ENCODE peak calls at places on chromosomes 13 and 19, in eight cellular contexts. One of them, this sample, is unnamed. For H3K36me3, the result is how much of the 10 kb centered on the place peaks cover.

GRCh38 chr13:60135344-60135743 is 28.4 kb downstream of the DIAPH3 start:
- DNase-seq in HCT116: no peak
- DNase-seq in astrocyte: no peak
- DNase-seq in GM23248: no peak
- DNase-seq in Karpas-422: no peak
- DNase-seq in hepatocyte: no peak
- DNase-seq in PC-3: no peak
- DNase-seq in GM12878: no peak
- DNase-seq in this sample: peak

GRCh38 chr19:13149628-13150186 is 468 bp downstream of the STX10 start:
- DNase-seq in HCT116: no peak
- DNase-seq in astrocyte: peak
- DNase-seq in GM23248: peak
- DNase-seq in Karpas-422: peak
- DNase-seq in hepatocyte: peak
- DNase-seq in PC-3: peak
- DNase-seq in GM12878: no peak
- DNase-seq in this sample: peak

GRCh38 chr19:17677002-17677401 is 11.2 kb downstream of the UNC13A start:
- DNase-seq in HCT116: peak
- DNase-seq in astrocyte: no peak
- DNase-seq in GM23248: no peak
- DNase-seq in Karpas-422: peak
- DNase-seq in hepatocyte: no peak
- DNase-seq in PC-3: peak
- DNase-seq in GM12878: no peak
- DNase-seq in this sample: no peak

GRCh38 chr13:51920786-51921185 is 59.0 kb downstream of the CCDC70 start:
- DNase-seq in HCT116: no peak
- DNase-seq in astrocyte: no peak
- DNase-seq in GM23248: no peak
- DNase-seq in Karpas-422: no peak
- DNase-seq in hepatocyte: no peak
- DNase-seq in PC-3: no peak
- DNase-seq in GM12878: no peak
- DNase-seq in this sample: no peak

GRCh38 chr13:103273825-103274224 is 207.6 kb upstream of the SLC10A2 start:
- DNase-seq in HCT116: no peak
- DNase-seq in astrocyte: peak
- DNase-seq in GM23248: no peak
- DNase-seq in Karpas-422: no peak
- DNase-seq in hepatocyte: no peak
- DNase-seq in PC-3: no peak
- DNase-seq in GM12878: no peak
- DNase-seq in this sample: no peak

GRCh38 chr13:75326173-75327131 is 155.5 kb downstream of the TBC1D4 start:
- DNase-seq in HCT116: no peak
- DNase-seq in astrocyte: peak
- DNase-seq in GM23248: peak
- DNase-seq in Karpas-422: no peak
- DNase-seq in hepatocyte: peak
- DNase-seq in PC-3: no peak
- DNase-seq in GM12878: no peak
- DNase-seq in this sample: peak

GRCh38 chr13:104757712-104758111 is 1691.5 kb upstream of the SLC10A2 start:
- DNase-seq in HCT116: no peak
- DNase-seq in astrocyte: peak
- DNase-seq in GM23248: no peak
- DNase-seq in Karpas-422: no peak
- DNase-seq in hepatocyte: no peak
- DNase-seq in PC-3: peak
- DNase-seq in GM12878: no peak
- DNase-seq in this sample: peak

GRCh38 chr19:32227561-32228165 is 117.7 kb upstream of the ZNF507 start:
- DNase-seq in HCT116: no peak
- DNase-seq in astrocyte: no peak
- DNase-seq in GM23248: no peak
- DNase-seq in Karpas-422: no peak
- DNase-seq in hepatocyte: no peak
- DNase-seq in PC-3: no peak
- DNase-seq in GM12878: no peak
- DNase-seq in this sample: no peak

GRCh38 chr13:67071918-67072598 is 158.1 kb downstream of the PCDH9 start:
- DNase-seq in HCT116: no peak
- DNase-seq in astrocyte: no peak
- DNase-seq in GM23248: no peak
- DNase-seq in Karpas-422: no peak
- DNase-seq in hepatocyte: no peak
- DNase-seq in PC-3: no peak
- DNase-seq in GM12878: no peak
- DNase-seq in this sample: no peak

GRCh38 chr19:45595814-45596213 is 6.2 kb downstream of the GPR4 start:
- DNase-seq in HCT116: no peak
- DNase-seq in astrocyte: no peak
- DNase-seq in GM23248: peak
- DNase-seq in Karpas-422: no peak
- DNase-seq in hepatocyte: no peak
- DNase-seq in PC-3: no peak
- DNase-seq in GM12878: no peak
- DNase-seq in this sample: no peak

GRCh38 chr19:38729653-38730469 is 14.4 kb downstream of the CAPN12 start:
- DNase-seq in HCT116: peak
- DNase-seq in astrocyte: no peak
- DNase-seq in GM23248: peak
- DNase-seq in Karpas-422: peak
- DNase-seq in hepatocyte: peak
- DNase-seq in PC-3: peak
- DNase-seq in GM12878: no peak
- DNase-seq in this sample: peak

GRCh38 chr13:26759907-26760834 is at the start of gene GPR12:
- DNase-seq in HCT116: no peak
- DNase-seq in astrocyte: no peak
- DNase-seq in GM23248: peak
- DNase-seq in Karpas-422: no peak
- DNase-seq in hepatocyte: no peak
- DNase-seq in PC-3: no peak
- DNase-seq in GM12878: no peak
- DNase-seq in this sample: peak

GRCh38 chr13:110403721-110404120 is 96.6 kb downstream of the COL4A2 start:
- DNase-seq in HCT116: no peak
- DNase-seq in astrocyte: peak
- DNase-seq in GM23248: peak
- DNase-seq in Karpas-422: no peak
- DNase-seq in hepatocyte: no peak
- DNase-seq in PC-3: no peak
- DNase-seq in GM12878: no peak
- DNase-seq in this sample: no peak

GRCh38 chr19:7831452-7831851 is 1.4 kb downstream of the EVI5L start:
- DNase-seq in HCT116: peak
- DNase-seq in astrocyte: peak
- DNase-seq in GM23248: peak
- DNase-seq in Karpas-422: peak
- DNase-seq in hepatocyte: peak
- DNase-seq in PC-3: peak
- DNase-seq in GM12878: no peak
- DNase-seq in this sample: no peak

GRCh38 chr13:42305503-42305902 is 33.6 kb downstream of the AKAP11 start:
- DNase-seq in HCT116: no peak
- DNase-seq in astrocyte: no peak
- DNase-seq in GM23248: no peak
- DNase-seq in Karpas-422: no peak
- DNase-seq in hepatocyte: no peak
- DNase-seq in PC-3: no peak
- DNase-seq in GM12878: no peak
- DNase-seq in this sample: no peak

GRCh38 chr19:30073152-30074000 is 131.3 kb downstream of the URI1 start:
- DNase-seq in HCT116: no peak
- DNase-seq in astrocyte: no peak
- DNase-seq in GM23248: no peak
- DNase-seq in Karpas-422: no peak
- DNase-seq in hepatocyte: no peak
- DNase-seq in PC-3: no peak
- DNase-seq in GM12878: no peak
- DNase-seq in this sample: no peak

GRCh38 chr19:3176715-3177501 is 1.7 kb upstream of the S1PR4 start:
- DNase-seq in HCT116: peak
- DNase-seq in astrocyte: peak
- DNase-seq in GM23248: peak
- DNase-seq in Karpas-422: no peak
- DNase-seq in hepatocyte: peak
- DNase-seq in PC-3: peak
- DNase-seq in GM12878: no peak
- DNase-seq in this sample: no peak

GRCh38 chr19:13883665-13884064 is 6.7 kb downstream of the NANOS3 start:
- DNase-seq in HCT116: no peak
- DNase-seq in astrocyte: no peak
- DNase-seq in GM23248: peak
- DNase-seq in Karpas-422: no peak
- DNase-seq in hepatocyte: no peak
- DNase-seq in PC-3: no peak
- DNase-seq in GM12878: no peak
- DNase-seq in this sample: no peak

GRCh38 chr19:46766569-46767317 is 20.5 kb upstream of the STRN4 start:
- DNase-seq in HCT116: no peak
- DNase-seq in astrocyte: no peak
- DNase-seq in GM23248: peak
- DNase-seq in Karpas-422: peak
- DNase-seq in hepatocyte: no peak
- DNase-seq in PC-3: peak
- DNase-seq in GM12878: no peak
- DNase-seq in this sample: peak

GRCh38 chr13:26707122-26708006 is 53.2 kb downstream of the GPR12 start:
- DNase-seq in HCT116: peak
- DNase-seq in astrocyte: peak
- DNase-seq in GM23248: peak
- DNase-seq in Karpas-422: peak
- DNase-seq in hepatocyte: peak
- DNase-seq in PC-3: peak
- DNase-seq in GM12878: no peak
- DNase-seq in this sample: peak

GRCh38 chr19:342801-343421 is 1.7 kb downstream of the MIER2 start:
- DNase-seq in HCT116: peak
- DNase-seq in astrocyte: peak
- DNase-seq in GM23248: peak
- DNase-seq in Karpas-422: peak
- DNase-seq in hepatocyte: no peak
- DNase-seq in PC-3: peak
- DNase-seq in GM12878: peak
- DNase-seq in this sample: peak

GRCh38 chr13:48769107-48769704 is 115.5 kb downstream of the CYSLTR2 start:
- DNase-seq in HCT116: peak
- DNase-seq in astrocyte: peak
- DNase-seq in GM23248: peak
- DNase-seq in Karpas-422: peak
- DNase-seq in hepatocyte: peak
- DNase-seq in PC-3: peak
- DNase-seq in GM12878: peak
- DNase-seq in this sample: peak

GRCh38 chr13:32587774-32588165 is 1.5 kb downstream of the PDS5B start:
- DNase-seq in HCT116: no peak
- DNase-seq in astrocyte: peak
- DNase-seq in GM23248: peak
- DNase-seq in Karpas-422: peak
- DNase-seq in hepatocyte: no peak
- DNase-seq in PC-3: peak
- DNase-seq in GM12878: no peak
- DNase-seq in this sample: peak

DNA sequence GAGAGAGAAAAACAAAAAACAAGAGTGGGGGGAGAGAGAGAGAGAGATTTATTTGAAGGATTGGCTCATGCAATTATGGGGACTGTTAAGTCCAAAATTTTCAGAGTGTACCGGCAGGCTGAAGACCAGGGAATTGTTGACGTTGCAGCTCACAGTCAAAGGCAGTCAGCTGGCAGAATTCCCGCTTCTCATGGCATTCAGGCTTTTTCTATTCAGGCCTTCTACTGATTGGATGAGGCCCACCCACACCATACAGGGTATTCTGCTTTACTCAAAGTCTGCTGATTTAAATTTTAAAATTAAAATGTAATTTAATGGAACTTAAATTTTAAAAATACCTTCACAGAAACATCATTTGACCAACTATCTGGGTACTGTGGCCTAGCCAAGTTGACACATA is 505.4 kb downstream of the IRS2 start:
- DNase-seq in HCT116: no peak
- DNase-seq in astrocyte: no peak
- DNase-seq in GM23248: peak
- DNase-seq in Karpas-422: no peak
- DNase-seq in hepatocyte: no peak
- DNase-seq in PC-3: no peak
- DNase-seq in GM12878: no peak
- DNase-seq in this sample: no peak
- H3K36me3 ChIP-seq in HCT116: under half
- H3K36me3 ChIP-seq in astrocyte: under half
- H3K36me3 ChIP-seq in GM23248: under half
- H3K36me3 ChIP-seq in Karpas-422: under half
- H3K36me3 ChIP-seq in hepatocyte: under half
- H3K36me3 ChIP-seq in PC-3: under half
- H3K36me3 ChIP-seq in GM12878: under half
- H3K36me3 ChIP-seq in this sample: under half

GRCh38 chr19:33376931-33377557 is 3.5 kb downstream of the CEBPG start:
- DNase-seq in HCT116: no peak
- DNase-seq in astrocyte: no peak
- DNase-seq in GM23248: no peak
- DNase-seq in Karpas-422: no peak
- DNase-seq in hepatocyte: peak
- DNase-seq in PC-3: peak
- DNase-seq in GM12878: no peak
- DNase-seq in this sample: peak
- H3K27ac ChIP-seq in HCT116: peak
- H3K27ac ChIP-seq in astrocyte: no peak
- H3K27ac ChIP-seq in GM23248: peak
- H3K27ac ChIP-seq in Karpas-422: no peak
- H3K27ac ChIP-seq in hepatocyte: peak
- H3K27ac ChIP-seq in PC-3: peak
- H3K27ac ChIP-seq in GM12878: no peak
- H3K27ac ChIP-seq in this sample: peak

DNA sequence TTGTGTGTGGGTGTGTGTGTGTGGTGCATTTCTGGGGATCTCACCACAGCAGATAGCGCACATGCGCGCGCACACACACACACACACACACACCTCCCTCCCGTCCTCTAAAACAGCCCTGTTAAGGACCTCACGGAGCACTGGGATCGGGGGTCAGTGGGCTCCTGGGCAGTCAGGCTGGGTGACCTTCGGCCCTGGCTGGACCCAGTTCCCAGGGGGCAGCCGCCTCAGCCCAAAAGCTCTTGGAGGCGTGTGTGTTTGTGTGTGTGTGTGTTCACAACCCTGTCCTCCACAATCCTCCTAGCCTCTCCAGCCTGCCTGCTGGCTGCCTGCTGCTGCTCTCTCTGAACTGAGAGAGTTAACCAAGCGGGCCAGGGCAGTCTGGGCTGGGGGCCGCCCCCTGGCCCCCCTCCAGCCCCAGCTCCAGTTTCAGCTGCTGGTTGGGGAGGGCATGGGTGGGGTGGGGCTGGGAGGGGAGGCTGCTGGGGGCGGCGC is 272 bp upstream of the FXYD1 start:
- DNase-seq in HCT116: no peak
- DNase-seq in astrocyte: no peak
- DNase-seq in GM23248: no peak
- DNase-seq in Karpas-422: no peak
- DNase-seq in hepatocyte: no peak
- DNase-seq in PC-3: no peak
- DNase-seq in GM12878: no peak
- DNase-seq in this sample: no peak
- H3K4me2 ChIP-seq in HCT116: no peak
- H3K4me2 ChIP-seq in astrocyte: no peak
- H3K4me2 ChIP-seq in GM23248: no peak
- H3K4me2 ChIP-seq in Karpas-422: no peak
- H3K4me2 ChIP-seq in hepatocyte: peak
- H3K4me2 ChIP-seq in PC-3: no peak
- H3K4me2 ChIP-seq in GM12878: no peak
- H3K4me2 ChIP-seq in this sample: no peak

GRCh38 chr19:10692673-10693264 is 8.5 kb upstream of the QTRT1 start:
- DNase-seq in HCT116: no peak
- DNase-seq in astrocyte: no peak
- DNase-seq in GM23248: no peak
- DNase-seq in Karpas-422: no peak
- DNase-seq in hepatocyte: no peak
- DNase-seq in PC-3: no peak
- DNase-seq in GM12878: no peak
- DNase-seq in this sample: no peak
- H3K36me3 ChIP-seq in HCT116: under half
- H3K36me3 ChIP-seq in astrocyte: under half
- H3K36me3 ChIP-seq in GM23248: under half
- H3K36me3 ChIP-seq in Karpas-422: under half
- H3K36me3 ChIP-seq in hepatocyte: under half
- H3K36me3 ChIP-seq in PC-3: under half
- H3K36me3 ChIP-seq in GM12878: under half
- H3K36me3 ChIP-seq in this sample: under half